ENCODE peak calls at places on chromosomes 11 and 22, in seven cellular contexts. E, J, Y, D, X, N and V are unnamed samples.

GRCh38 chr11:79413258-79413657 is 27.6 kb downstream of the TENM4 start:
- DNase-seq in X (no peak), Y (no peak), J (no peak), E (no peak), N (peak; percentile 83), D (peak; percentile 57), V (peak; percentile 92)

GRCh38 chr11:113349528-113349927 is 35.1 kb downstream of the TTC12 start:
- DNase-seq in J (no peak), Y (no peak), D (no peak), N (no peak), E (no peak), X (no peak), V (no peak)

GRCh38 chr11:126366064-126366822 is 10.8 kb downstream of the ST3GAL4 start:
- DNase-seq in N (peak; percentile 56), Y (peak; percentile 50), D (no peak), X (no peak), J (no peak), E (no peak), V (no peak)

GRCh38 chr11:22657101-22657694 is 9.2 kb upstream of the GAS2 start:
- DNase-seq in N (no peak), D (no peak), X (no peak), Y (no peak), E (no peak), J (no peak), V (no peak)

GRCh38 chr11:116335078-116335477 is 437.7 kb downstream of the BUD13 start:
- DNase-seq in J (no peak), D (no peak), N (no peak), X (no peak), Y (no peak), E (no peak), V (peak; percentile 69)

GRCh38 chr11:70020336-70021214 is 57.5 kb upstream of the ANO1 start:
- DNase-seq in Y (peak; percentile 72), J (no peak), X (no peak), E (no peak), D (no peak), N (no peak), V (no peak)

GRCh38 chr11:128691802-128692749 is 1.8 kb upstream of the FLI1 start:
- DNase-seq in Y (no peak), J (no peak), X (no peak), D (no peak), N (peak; percentile 68), E (no peak), V (no peak)

GRCh38 chr11:35030716-35031213 is 108.2 kb upstream of the CD44 start:
- DNase-seq in X (no peak), Y (no peak), D (peak; percentile 25), E (no peak), N (peak; percentile 90), J (no peak), V (no peak)

GRCh38 chr11:70019576-70020011 is 58.5 kb upstream of the ANO1 start:
- DNase-seq in D (no peak), J (no peak), X (no peak), N (no peak), E (no peak), Y (no peak), V (no peak)

GRCh38 chr11:76621466-76621865 is 49.1 kb downstream of the LRRC32 start:
- DNase-seq in J (no peak), Y (no peak), X (no peak), N (peak; percentile 55), D (no peak), E (no peak), V (no peak)

GRCh38 chr11:10451399-10452116 is 3.5 kb upstream of the AMPD3 start:
- DNase-seq in Y (no peak), N (no peak), E (no peak), D (no peak), J (no peak), X (peak; percentile 82), V (no peak)

GRCh38 chr11:113398669-113399430 is 11.3 kb downstream of the ANKK1 start:
- DNase-seq in Y (no peak), J (no peak), X (no peak), E (no peak), N (no peak), D (no peak), V (no peak)

GRCh38 chr11:128898580-128899344 is 7.6 kb downstream of the KCNJ5 start:
- DNase-seq in J (no peak), D (no peak), Y (no peak), E (no peak), X (no peak), N (no peak), V (no peak)

GRCh38 chr11:47918882-47919495 is 61.4 kb upstream of the PTPRJ start:
- DNase-seq in N (no peak), Y (no peak), E (no peak), J (no peak), X (no peak), D (no peak), V (no peak)

GRCh38 chr22:44609589-44609988 is 92.4 kb upstream of the PRR5 start:
- DNase-seq in Y (no peak), E (no peak), N (no peak), J (no peak), X (no peak), D (no peak), V (no peak)

GRCh38 chr11:36726420-36726819 is 128.4 kb upstream of the RAG2 start:
- DNase-seq in Y (no peak), E (no peak), J (no peak), D (no peak), N (no peak), X (no peak), V (no peak)

GRCh38 chr22:26322179-26322905 is 106.7 kb upstream of the ASPHD2 start:
- DNase-seq in X (no peak), J (no peak), E (no peak), D (no peak), Y (no peak), N (no peak), V (no peak)

GRCh38 chr11:66365711-66366619 is 5.6 kb downstream of the SLC29A2 start:
- DNase-seq in X (no peak), Y (no peak), D (no peak), E (no peak), N (no peak), J (peak; percentile 4), V (no peak)

GRCh38 chr11:36333897-36334296 is 37.8 kb downstream of the PRR5L start:
- DNase-seq in J (no peak), X (no peak), E (no peak), N (no peak), Y (no peak), D (no peak), V (no peak)

GRCh38 chr11:74366576-74366975 is 31.7 kb downstream of the PGM2L1 start:
- DNase-seq in J (no peak), Y (no peak), N (no peak), X (no peak), D (no peak), E (no peak), V (no peak)

GRCh38 chr22:35622132-35622913 is 5.2 kb upstream of the MB start:
- DNase-seq in Y (peak; percentile 93), D (peak; percentile 83), E (no peak), N (peak; percentile 80), J (no peak), X (no peak), V (no peak)

GRCh38 chr11:79160786-79161403 is 279.9 kb downstream of the TENM4 start:
- DNase-seq in X (no peak), D (no peak), J (no peak), E (no peak), Y (no peak), N (no peak), V (no peak)

GRCh38 chr11:95088946-95089619 is 563 bp upstream of the ENDOD1 start:
- DNase-seq in E (no peak), N (no peak), J (no peak), D (no peak), X (peak; percentile 56), Y (no peak), V (peak; percentile 88)

GRCh38 chr11:67435031-67435726 is 2.3 kb downstream of the PTPRCAP start:
- DNase-seq in D (no peak), Y (no peak), X (no peak), E (no peak), J (no peak), N (no peak), V (no peak)
- TF ChIP-seq POLR2AphosphoS5 in D (no peak), Y (no peak), X (peak; percentile 11), E (no peak), J (peak; percentile 74), N (no peak), V (no peak)

GRCh38 chr22:49934144-49934890 is 15.9 kb downstream of the CRELD2 start:
- DNase-seq in Y (peak; percentile 78), X (no peak), D (peak; percentile 75), N (no peak), E (no peak), J (no peak), V (no peak)
- TF ChIP-seq POLR2AphosphoS5 in Y (peak; percentile 76), X (no peak), D (peak; percentile 53), N (no peak), E (no peak), J (no peak), V (no peak)

GRCh38 chr22:38489561-38490133 is 16.5 kb downstream of the DDX17 start:
- DNase-seq in J (no peak), D (no peak), Y (no peak), X (no peak), E (no peak), N (no peak), V (no peak)
- TF ChIP-seq POLR2AphosphoS5 in J (peak; percentile 30), D (peak; percentile 43), Y (no peak), X (peak; percentile 26), E (no peak), N (no peak), V (no peak)

GRCh38 chr11:103798456-103798855 is 238.0 kb upstream of the DDI1 start:
- DNase-seq in X (no peak), E (no peak), Y (no peak), D (no peak), J (no peak), N (no peak), V (no peak)

GRCh38 chr11:103803062-103803461 is 233.4 kb upstream of the DDI1 start:
- DNase-seq in J (no peak), E (no peak), D (no peak), X (no peak), Y (no peak), N (no peak), V (no peak)

GRCh38 chr11:103798029-103798428 is 238.4 kb upstream of the DDI1 start:
- DNase-seq in N (no peak), X (no peak), E (no peak), Y (no peak), J (no peak), D (no peak), V (no peak)

GRCh38 chr11:103805688-103806009 is 230.8 kb upstream of the DDI1 start:
- DNase-seq in Y (no peak), X (no peak), E (no peak), D (no peak), N (no peak), J (no peak), V (no peak)

DNA sequence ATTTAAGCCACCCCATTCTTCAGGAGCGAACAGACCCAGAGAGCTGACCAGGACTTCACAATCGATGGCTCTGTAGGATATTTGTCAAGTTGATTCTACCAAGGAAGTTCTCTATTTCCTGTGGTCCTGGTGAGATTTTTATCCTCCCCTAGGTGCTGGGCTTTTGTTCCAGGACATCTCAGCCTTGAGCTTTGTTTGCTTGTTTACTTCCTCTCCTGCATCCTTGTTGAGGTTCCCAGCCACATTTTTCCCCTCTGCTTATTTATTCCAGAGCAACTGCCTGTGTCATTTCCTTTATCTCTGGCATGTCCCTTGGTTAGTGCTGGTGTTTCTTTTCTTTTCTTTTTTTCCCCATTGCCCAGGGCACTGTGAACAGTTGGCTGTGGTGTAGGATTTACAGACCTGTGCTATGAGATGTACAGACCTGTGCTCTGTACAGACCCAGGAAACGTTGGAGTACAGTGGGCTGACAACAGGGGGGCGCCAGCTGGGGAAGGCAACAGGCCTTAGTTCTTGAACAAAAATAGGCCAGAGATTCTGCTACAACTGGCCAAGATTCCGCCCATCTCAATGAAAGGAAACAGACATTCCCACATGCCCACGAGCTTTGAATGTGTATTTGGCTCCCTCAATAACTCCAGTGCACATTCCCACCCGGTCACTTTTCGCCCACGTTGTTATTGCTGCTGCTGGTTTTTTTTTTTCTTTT is 235.9 kb upstream of the DDI1 start:
- DNase-seq in N (no peak), Y (no peak), X (no peak), D (no peak), J (no peak), E (no peak), V (no peak)
- TF ChIP-seq POLR2AphosphoS5 in N (no peak), Y (no peak), X (no peak), D (no peak), J (no peak), E (no peak), V (no peak)